ENCODE peak calls at places on chromosome 10, in ten cellular contexts. H, U, E, N, W, K, B, V, G and Z are unnamed samples.

GRCh38 chr10:102422586-102423129 is 2.0 kb downstream of the FBXL15 start:
- DNase-seq in N (peak), W (peak), U (peak), B (peak), E (no peak), K (peak), H (peak), G (peak), V (peak), Z (peak)

GRCh38 chr10:128067691-128068397 is 58.4 kb downstream of the MKI67 start:
- DNase-seq in N (peak), K (no peak), H (no peak), U (no peak), B (no peak), G (no peak), E (no peak), W (no peak), V (no peak), Z (no peak)

GRCh38 chr10:1413823-1414222 is 323.5 kb downstream of the ADARB2 start:
- DNase-seq in W (no peak), G (no peak), N (no peak), E (no peak), U (no peak), B (no peak), V (no peak), H (no peak), K (no peak), Z (no peak)

GRCh38 chr10:125190414-125190813 is 30.1 kb upstream of the CTBP2 start:
- DNase-seq in W (no peak), H (no peak), V (no peak), U (no peak), G (no peak), N (peak), B (no peak), K (no peak), E (no peak), Z (no peak)

GRCh38 chr10:92573091-92573797 is 649 bp downstream of the IDE start:
- DNase-seq in H (peak), V (peak), B (peak), N (peak), U (peak), E (peak), W (peak), G (no peak), K (peak), Z (peak)

GRCh38 chr10:30751678-30752331 is 122.3 kb upstream of the LYZL2 start:
- DNase-seq in U (peak), E (peak), N (peak), V (peak), H (no peak), B (peak), G (peak), W (peak), K (peak), Z (peak)

GRCh38 chr10:35503548-35503947 is 101.6 kb upstream of the GJD4 start:
- DNase-seq in U (no peak), B (no peak), G (no peak), H (no peak), K (no peak), N (no peak), V (no peak), W (no peak), E (no peak), Z (no peak)

GRCh38 chr10:125955766-125956165 is 59.4 kb downstream of the FANK1 start:
- DNase-seq in U (no peak), H (no peak), G (no peak), B (no peak), K (no peak), V (no peak), W (no peak), N (no peak), E (no peak), Z (no peak)

GRCh38 chr10:19782430-19783089 is 33.7 kb upstream of the PLXDC2 start:
- DNase-seq in V (no peak), K (no peak), N (no peak), E (no peak), W (no peak), H (no peak), U (no peak), B (no peak), G (no peak), Z (no peak)

GRCh38 chr10:69914373-69915268 is 112.9 kb downstream of the COL13A1 start:
- DNase-seq in E (peak), G (peak), B (peak), V (peak), K (peak), H (peak), W (peak), U (peak), N (peak), Z (peak)

GRCh38 chr10:5709865-5710264 is 25.2 kb downstream of the TASOR2 start:
- DNase-seq in W (no peak), N (no peak), H (no peak), V (no peak), B (no peak), G (no peak), K (no peak), U (no peak), E (no peak), Z (peak)

GRCh38 chr10:20521186-20521585 is 375.9 kb downstream of the NEBL start:
- DNase-seq in V (no peak), N (no peak), W (no peak), K (no peak), G (no peak), E (no peak), H (no peak), B (no peak), U (no peak), Z (no peak)

GRCh38 chr10:33333260-33334169 is 952 bp downstream of the NRP1 start:
- DNase-seq in V (peak), W (peak), H (peak), E (peak), B (no peak), U (no peak), N (no peak), K (peak), G (no peak), Z (no peak)

GRCh38 chr10:38008006-38008405 is 2.5 kb upstream of the ZNF33A start:
- DNase-seq in E (no peak), W (no peak), G (no peak), H (no peak), N (no peak), B (no peak), U (no peak), V (no peak), K (no peak), Z (no peak)

GRCh38 chr10:3542185-3542611 is 242.8 kb downstream of the KLF6 start:
- DNase-seq in N (no peak), B (no peak), K (peak), W (peak), V (no peak), H (no peak), G (no peak), U (no peak), E (no peak), Z (no peak)

GRCh38 chr10:71323407-71323806 is 4.3 kb downstream of the SLC29A3 start:
- DNase-seq in B (no peak), G (peak), K (peak), E (no peak), U (no peak), H (no peak), N (no peak), W (peak), V (peak), Z (peak)

GRCh38 chr10:114856544-114857287 is 35.1 kb downstream of the FHIP2A start:
- DNase-seq in N (no peak), H (no peak), E (no peak), K (peak), B (no peak), V (no peak), G (no peak), U (no peak), W (peak), Z (no peak)

GRCh38 chr10:92961638-92962037 is 99.0 kb upstream of the CYP26C1 start:
- DNase-seq in H (no peak), W (no peak), K (no peak), E (no peak), G (no peak), B (no peak), N (no peak), U (no peak), V (no peak), Z (no peak)

GRCh38 chr10:122279725-122280141 is 8.6 kb downstream of the BTBD16 start:
- DNase-seq in V (peak), B (peak), G (peak), E (no peak), N (no peak), U (peak), W (peak), K (peak), H (peak), Z (peak)

GRCh38 chr10:112653851-112654250 is 206.8 kb downstream of the VTI1A start:
- DNase-seq in G (no peak), V (no peak), W (no peak), N (no peak), U (no peak), E (no peak), H (no peak), B (no peak), K (no peak), Z (no peak)

GRCh38 chr10:71868192-71868697 is 17.2 kb upstream of the PSAP start:
- DNase-seq in K (peak), E (no peak), B (no peak), U (no peak), G (no peak), W (peak), H (no peak), V (peak), N (peak), Z (no peak)

GRCh38 chr10:16944081-16944922 is 127.1 kb upstream of the RSU1 start:
- DNase-seq in B (no peak), U (no peak), G (no peak), H (no peak), W (peak), N (no peak), K (no peak), E (no peak), V (no peak), Z (peak)

GRCh38 chr10:100997364-100998182 is 2.0 kb upstream of the LZTS2 start:
- DNase-seq in B (peak), W (peak), G (peak), U (peak), E (peak), K (peak), V (peak), N (peak), H (peak), Z (peak)

GRCh38 chr10:70981936-70982335 is 93.6 kb upstream of the PCBD1 start:
- DNase-seq in V (no peak), E (no peak), N (peak), U (no peak), B (no peak), H (no peak), K (no peak), G (no peak), W (no peak), Z (no peak)

GRCh38 chr10:77943086-77943901 is 16.7 kb upstream of the DLG5 start:
- DNase-seq in V (no peak), N (no peak), H (no peak), G (peak), W (peak), U (no peak), E (no peak), K (peak), B (no peak), Z (peak)

GRCh38 chr10:85888004-85888403 is 478.6 kb downstream of the GRID1 start:
- DNase-seq in V (no peak), H (no peak), E (no peak), B (no peak), U (no peak), N (no peak), G (no peak), W (no peak), K (peak), Z (no peak)

GRCh38 chr10:45235823-45236222 is 79.6 kb downstream of the OR13A1 start:
- DNase-seq in G (no peak), U (no peak), E (no peak), H (no peak), K (no peak), N (no peak), V (no peak), B (no peak), W (peak), Z (no peak)

GRCh38 chr10:87771871-87772500 is 46.0 kb downstream of the ATAD1 start:
- DNase-seq in E (peak), K (peak), W (peak), H (no peak), B (peak), G (no peak), U (no peak), V (peak), N (no peak), Z (peak)

GRCh38 chr10:84397735-84398144 is 69.4 kb downstream of the CCSER2 start:
- DNase-seq in W (no peak), N (no peak), U (no peak), B (no peak), G (no peak), E (no peak), V (peak), K (no peak), H (no peak), Z (no peak)

GRCh38 chr10:3526721-3527120 is 258.3 kb downstream of the KLF6 start:
- DNase-seq in U (no peak), G (no peak), N (no peak), V (no peak), H (no peak), K (no peak), W (peak), B (no peak), E (no peak), Z (no peak)

GRCh38 chr10:112963835-112964234 is 13.8 kb downstream of the TCF7L2 start:
- DNase-seq in G (no peak), N (no peak), E (no peak), B (no peak), W (no peak), V (no peak), K (peak), U (no peak), H (no peak), Z (no peak)

GRCh38 chr10:22544325-22545068 is 169.9 kb downstream of the PIP4K2A start:
- DNase-seq in E (no peak), K (no peak), U (no peak), H (no peak), B (no peak), G (no peak), N (no peak), W (no peak), V (no peak), Z (no peak)

GRCh38 chr10:5559642-5560141 is 34.9 kb downstream of the CALML3 start:
- DNase-seq in G (no peak), V (no peak), N (no peak), H (no peak), W (peak), E (no peak), U (no peak), B (no peak), K (no peak), Z (peak)

GRCh38 chr10:8045728-8046494 is 8.6 kb upstream of the GATA3 start:
- DNase-seq in N (no peak), U (no peak), H (no peak), V (no peak), E (no peak), G (no peak), K (no peak), B (peak), W (no peak), Z (no peak)

DNA sequence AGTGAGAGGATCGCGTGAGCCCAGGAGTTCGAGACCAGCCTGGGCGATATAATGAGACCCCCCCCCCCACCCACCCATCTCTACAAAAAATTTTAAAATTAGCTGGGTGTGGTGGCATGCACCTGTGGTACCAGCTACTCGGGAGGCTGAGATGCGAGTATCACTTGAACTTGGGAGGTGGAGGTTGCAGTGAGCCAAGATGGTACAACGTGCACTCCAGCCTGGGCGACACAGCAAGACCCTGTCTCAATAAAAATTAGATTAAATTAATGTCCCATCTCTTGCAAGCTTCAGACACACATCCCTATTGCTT is 391 bp upstream of the PROSER2 start:
- DNase-seq in K (no peak), E (no peak), G (no peak), W (no peak), U (no peak), B (no peak), V (no peak), N (no peak), H (no peak), Z (no peak)
- H3K4me3 ChIP-seq in K (peak), E (no peak), G (peak), W (peak), U (peak), B (peak), V (peak), N (peak), H (peak), Z (peak)

GRCh38 chr10:110531687-110532086 is 34.0 kb downstream of the DUSP5 start:
- DNase-seq in G (no peak), U (no peak), W (no peak), B (no peak), H (no peak), K (no peak), N (no peak), V (no peak), E (no peak), Z (no peak)

GRCh38 chr10:110527731-110528171 is 30.0 kb downstream of the DUSP5 start:
- DNase-seq in B (no peak), W (peak), G (no peak), K (no peak), H (no peak), E (no peak), N (no peak), V (no peak), U (no peak), Z (no peak)

GRCh38 chr10:110528224-110528997 is 30.7 kb downstream of the DUSP5 start:
- DNase-seq in N (no peak), K (no peak), V (no peak), G (no peak), W (peak), E (no peak), B (no peak), H (no peak), U (no peak), Z (peak)

GRCh38 chr10:110530131-110530831 is 32.6 kb downstream of the DUSP5 start:
- DNase-seq in K (peak), U (peak), E (no peak), W (peak), B (peak), G (peak), V (no peak), H (no peak), N (peak), Z (peak)

DNA sequence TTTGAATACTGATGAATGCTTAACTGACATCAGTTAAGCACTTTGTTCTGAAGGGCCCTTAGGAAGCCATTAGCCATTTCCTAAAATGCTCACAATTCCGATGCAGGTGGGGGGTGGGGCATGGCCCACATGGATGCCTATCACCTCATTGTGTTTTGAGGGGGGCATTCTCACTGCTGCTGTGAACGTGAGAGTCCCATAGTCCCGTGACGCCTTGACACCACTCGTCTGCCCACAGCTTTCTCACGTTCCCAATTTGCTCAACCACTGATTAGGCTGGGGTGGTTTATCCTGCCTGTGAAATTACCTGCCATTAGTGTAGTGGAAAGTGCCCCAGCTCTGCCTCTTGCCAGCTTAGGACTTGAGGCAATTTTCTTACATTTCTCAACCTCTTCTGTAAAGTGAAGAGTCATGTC is 31.9 kb downstream of the DUSP5 start:
- DNase-seq in E (peak), K (no peak), U (no peak), N (no peak), V (peak), W (no peak), G (no peak), H (no peak), B (no peak), Z (peak)
- H3K4me3 ChIP-seq in E (no peak), K (peak), U (no peak), N (no peak), V (no peak), W (no peak), G (peak), H (no peak), B (peak), Z (no peak)

DNA sequence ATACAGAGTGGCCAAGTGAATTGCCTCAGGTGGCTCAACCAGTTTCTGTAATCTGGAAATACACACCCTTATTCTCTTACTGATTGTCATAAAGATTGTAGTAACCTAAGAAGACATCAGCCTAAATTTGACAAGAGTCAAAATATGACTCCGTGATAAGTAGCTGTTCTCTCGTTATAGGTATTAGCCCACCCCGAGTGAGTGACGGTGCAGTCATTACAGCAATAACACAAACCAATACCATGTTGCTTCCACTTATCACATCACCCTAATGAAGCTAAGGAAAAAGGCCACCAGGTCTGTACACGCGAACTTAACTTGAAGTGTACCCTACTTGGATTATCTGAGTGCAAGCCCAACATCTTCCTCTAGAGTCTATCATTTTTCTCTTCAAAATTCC is 23.3 kb downstream of the PIK3AP1 start:
- DNase-seq in E (no peak), V (peak), G (no peak), B (no peak), W (no peak), U (no peak), K (no peak), H (no peak), N (no peak), Z (no peak)
- H3K4me3 ChIP-seq in E (no peak), V (peak), G (no peak), B (no peak), W (no peak), U (no peak), K (no peak), H (no peak), N (no peak), Z (no peak)

GRCh38 chr10:63375859-63376258 is 89.9 kb downstream of the JMJD1C start:
- DNase-seq in B (no peak), G (no peak), K (no peak), E (no peak), H (no peak), V (no peak), N (no peak), U (no peak), W (peak), Z (no peak)
- H3K4me3 ChIP-seq in B (no peak), G (no peak), K (no peak), E (no peak), H (no peak), V (no peak), N (no peak), U (no peak), W (no peak), Z (no peak)

DNA sequence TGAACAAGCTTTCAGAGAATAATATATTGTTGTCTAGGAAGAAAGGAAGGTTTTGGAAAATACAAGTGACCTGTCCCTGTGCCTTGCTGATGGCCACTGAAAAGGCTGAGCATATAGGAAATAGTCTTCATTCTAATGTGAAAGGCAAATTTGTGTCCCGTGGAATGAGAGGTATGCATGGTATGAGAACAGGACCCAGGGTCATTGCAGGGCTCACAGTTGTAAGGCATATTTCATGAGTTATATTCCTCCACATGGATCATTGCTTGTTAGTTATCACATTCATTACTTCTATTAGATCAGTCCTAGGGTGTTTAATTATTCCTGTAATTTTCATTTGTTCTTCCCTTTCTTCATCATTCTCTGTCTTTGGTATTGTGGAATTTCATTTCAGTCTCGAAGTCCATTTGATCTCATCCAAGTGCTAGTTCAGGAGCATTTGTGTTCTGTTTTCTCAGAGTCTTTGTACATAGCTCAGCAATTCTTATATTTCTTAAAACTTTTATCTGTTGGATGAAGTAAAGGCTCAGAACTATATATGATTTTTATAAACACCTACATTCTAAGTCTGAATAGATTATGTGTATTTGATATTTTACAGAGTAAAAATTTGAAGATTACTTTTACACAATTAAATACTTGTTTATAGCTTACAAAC is 39.4 kb upstream of the ARHGAP21 start:
- DNase-seq in G (no peak), V (no peak), U (no peak), N (no peak), H (peak), K (no peak), W (peak), B (no peak), E (no peak), Z (no peak)
- H3K4me3 ChIP-seq in G (no peak), V (no peak), U (no peak), N (no peak), H (no peak), K (no peak), W (no peak), B (no peak), E (no peak), Z (no peak)

GRCh38 chr10:132461683-132462231 is 64.8 kb downstream of the PWWP2B start:
- DNase-seq in B (no peak), N (peak), G (no peak), K (no peak), W (no peak), H (no peak), E (no peak), U (no peak), V (no peak), Z (no peak)
- H3K4me3 ChIP-seq in B (no peak), N (no peak), G (no peak), K (no peak), W (no peak), H (no peak), E (no peak), U (no peak), V (no peak), Z (no peak)